ENCODE peak calls at places on chromosomes 6 and 20, in four cellular contexts. E is Peyer's patch, C is GM06990, D is dorsolateral prefrontal cortex. U is an unnamed sample.

GRCh38 chr6:143747347-143747842 is 69.6 kb downstream of the PHACTR2 start:
- DNase-seq in D (no peak), C (no peak), E (no peak), U (no peak)

GRCh38 chr6:1504465-1504864 is 105.2 kb upstream of the FOXC1 start:
- DNase-seq in E (no peak), C (no peak), D (no peak), U (no peak)

GRCh38 chr20:17622851-17623508 is 53.1 kb downstream of the DSTN start:
- DNase-seq in E (peak), D (no peak), C (no peak), U (no peak)

GRCh38 chr6:125746731-125747588 is 2.5 kb upstream of the HEY2 start:
- DNase-seq in D (peak), E (peak), C (peak), U (peak)

GRCh38 chr6:13924949-13925881 is at the start of gene RNF182:
- DNase-seq in C (no peak), D (no peak), E (no peak), U (no peak)

GRCh38 chr20:5041433-5041832 is 40.1 kb upstream of the SLC23A2 start:
- DNase-seq in C (peak), E (no peak), D (no peak), U (peak)

GRCh38 chr6:13485923-13486557 is 1.4 kb downstream of the GFOD1 start:
- DNase-seq in D (peak), C (peak), E (peak), U (peak)

GRCh38 chr6:143399176-143399575 is 51.3 kb downstream of the ADAT2 start:
- DNase-seq in E (no peak), D (no peak), C (no peak), U (no peak)

GRCh38 chr20:45946149-45946970 is 11.9 kb downstream of the PCIF1 start:
- DNase-seq in C (no peak), E (no peak), D (no peak), U (no peak)

GRCh38 chr6:98657764-98658163 is 176.6 kb upstream of the POU3F2 start:
- DNase-seq in C (no peak), D (no peak), E (no peak), U (peak)

GRCh38 chr6:14787274-14787673 is 458.6 kb upstream of the JARID2 start:
- DNase-seq in C (no peak), D (no peak), E (no peak), U (no peak)

GRCh38 chr6:40854592-40854991 is 184.4 kb downstream of the UNC5CL start:
- DNase-seq in D (no peak), E (no peak), C (no peak), U (no peak)

GRCh38 chr6:40848868-40849524 is 190.0 kb downstream of the UNC5CL start:
- DNase-seq in D (no peak), E (no peak), C (no peak), U (no peak)

GRCh38 chr6:40856271-40856670 is 182.8 kb downstream of the UNC5CL start:
- DNase-seq in C (no peak), E (no peak), D (no peak), U (no peak)

GRCh38 chr6:40855481-40855880 is 183.5 kb downstream of the UNC5CL start:
- DNase-seq in C (no peak), D (peak), E (no peak), U (no peak)

DNA sequence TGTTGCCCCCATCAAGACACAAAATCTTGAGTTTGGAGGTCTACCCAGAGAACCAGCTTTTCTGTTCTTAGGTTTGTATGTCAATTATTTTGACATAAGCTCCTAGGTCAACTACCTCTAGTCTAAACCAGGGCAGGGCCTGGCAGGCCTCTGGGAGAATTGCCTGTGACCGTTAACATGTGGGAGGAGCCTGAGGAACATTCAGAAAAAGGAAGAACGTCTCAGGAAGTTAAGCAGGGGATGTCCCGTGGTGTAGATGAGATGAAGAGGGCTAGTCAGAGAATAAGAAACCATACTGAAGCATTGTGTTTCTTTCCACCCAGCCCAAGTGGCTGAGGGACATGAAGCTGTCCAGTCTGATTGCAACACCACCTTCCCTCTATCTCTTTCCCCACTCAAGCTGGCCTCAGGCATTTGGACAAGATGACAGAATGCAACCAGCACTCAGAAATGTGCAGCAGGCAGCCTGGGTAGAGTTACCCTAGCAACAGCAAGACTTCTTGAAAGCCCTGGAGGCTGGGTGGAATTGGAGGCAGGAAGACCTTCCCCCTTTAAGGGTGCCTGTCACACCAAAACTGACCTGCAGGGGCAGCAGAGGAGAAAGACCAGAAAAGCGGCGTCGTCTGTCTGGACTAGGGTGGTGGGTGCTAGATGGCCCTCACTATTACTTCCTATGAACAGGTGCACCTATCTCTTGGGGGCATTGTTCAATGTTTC is 186.2 kb downstream of the UNC5CL start:
- DNase-seq in E (no peak), C (no peak), D (no peak), U (no peak)
- TF ChIP-seq CTCF in E (peak), C (peak), D (no peak), U (peak)

DNA sequence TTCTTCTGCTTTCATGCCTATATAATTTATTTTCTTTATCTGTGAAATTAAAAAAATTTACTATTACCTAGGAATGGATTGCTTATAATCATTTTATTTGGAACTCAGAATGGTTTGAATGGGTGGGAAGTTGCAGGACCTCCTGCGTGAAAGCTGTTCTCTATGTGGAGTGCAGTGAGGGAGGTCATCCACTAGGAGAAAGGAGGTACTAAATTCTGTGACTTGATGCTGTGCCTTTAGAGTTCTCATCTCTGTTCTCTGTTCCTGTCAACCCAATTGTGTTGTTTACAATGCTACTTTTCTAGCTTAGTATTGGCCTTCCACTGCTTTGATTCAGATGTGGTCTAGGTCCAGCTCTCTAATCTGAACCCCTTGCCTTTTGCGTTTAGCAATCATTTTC is 65.0 kb upstream of the HIVEP1 start:
- DNase-seq in D (no peak), E (no peak), C (no peak), U (no peak)
- TF ChIP-seq CTCF in D (no peak), E (peak), C (peak), U (peak)

GRCh38 chr6:128167552-128167951 is 266.7 kb upstream of the THEMIS start:
- DNase-seq in C (no peak), D (no peak), E (no peak), U (no peak)

GRCh38 chr6:128164254-128164653 is 263.4 kb upstream of the THEMIS start:
- DNase-seq in D (no peak), E (no peak), C (no peak), U (no peak)

GRCh38 chr6:128171182-128171581 is 270.3 kb upstream of the THEMIS start:
- DNase-seq in D (no peak), C (no peak), E (no peak), U (no peak)

GRCh38 chr6:128172752-128173151 is 271.9 kb upstream of the THEMIS start:
- DNase-seq in C (no peak), D (no peak), E (no peak), U (no peak)

GRCh38 chr6:128168244-128168643 is 267.4 kb upstream of the THEMIS start:
- DNase-seq in E (no peak), D (no peak), C (no peak), U (no peak)
- TF ChIP-seq CTCF in E (no peak), D (no peak), C (no peak), U (no peak)

DNA sequence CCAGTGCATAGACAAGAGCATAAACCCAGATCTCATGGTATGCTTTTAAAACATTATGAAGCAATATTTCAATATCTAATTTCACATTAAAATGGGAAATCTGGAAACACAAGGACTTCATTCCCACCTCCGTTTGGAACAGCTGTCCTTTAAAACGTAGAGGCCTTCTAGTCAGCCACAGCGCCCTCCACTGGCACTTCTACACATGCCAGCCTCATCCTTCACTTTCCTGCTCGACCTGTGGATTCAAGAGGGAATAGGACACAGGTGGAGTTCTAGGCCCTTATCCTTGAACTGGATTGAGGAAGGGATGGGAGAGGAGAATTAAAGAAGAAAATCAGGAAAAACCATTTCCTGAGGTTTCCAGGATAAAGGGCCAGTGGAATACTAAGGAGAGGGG is 85.6 kb downstream of the LYRM4 start:
- DNase-seq in E (no peak), C (no peak), D (no peak), U (peak)
- TF ChIP-seq CTCF in E (no peak), C (peak), D (peak), U (peak)

DNA sequence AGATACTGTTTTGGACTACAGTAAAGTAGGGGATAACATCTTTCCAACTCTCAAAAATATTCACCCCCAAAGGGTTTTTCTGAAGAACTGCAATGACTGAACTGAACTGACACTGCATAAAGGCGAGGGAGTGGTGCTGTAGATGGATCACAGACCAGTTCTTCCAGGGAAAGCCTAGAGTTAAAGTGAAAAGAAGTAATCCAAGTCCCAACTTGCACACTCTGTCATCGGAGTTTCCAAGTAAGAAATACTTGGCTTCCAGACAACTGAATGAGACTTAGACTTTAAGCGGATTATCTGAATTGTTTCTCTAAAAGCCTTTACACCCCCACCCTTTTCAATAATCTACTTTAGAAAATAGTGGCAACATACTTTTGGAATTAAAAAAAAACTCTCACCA is 134.1 kb upstream of the PREP start:
- DNase-seq in D (no peak), E (no peak), C (no peak), U (no peak)
- TF ChIP-seq CTCF in D (no peak), E (no peak), C (no peak), U (no peak)

DNA sequence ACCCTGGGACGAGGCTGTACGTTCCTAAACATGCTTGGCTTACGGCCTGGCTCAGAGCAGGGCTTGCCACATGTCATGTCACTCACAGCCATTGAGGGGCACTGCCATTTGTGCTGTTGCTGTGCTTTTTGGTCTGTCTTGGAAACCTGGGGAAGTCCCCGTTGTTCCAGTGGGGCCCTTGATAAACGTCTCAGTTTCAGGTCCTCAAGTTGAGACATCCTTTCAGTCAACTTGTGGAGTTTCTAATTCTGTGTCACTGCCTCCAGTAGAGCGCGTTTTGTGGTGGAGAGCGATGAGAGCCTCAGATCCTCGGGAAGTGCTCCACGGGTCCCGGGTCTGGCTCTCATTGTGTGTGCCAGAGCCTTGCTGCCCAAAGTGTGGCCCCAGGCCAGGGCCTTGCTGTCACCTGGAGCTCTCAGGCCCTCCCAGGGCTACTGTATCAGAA is 43.0 kb upstream of the CCR6 start:
- DNase-seq in C (peak), E (no peak), D (no peak), U (no peak)
- TF ChIP-seq CTCF in C (peak), E (peak), D (no peak), U (no peak)

GRCh38 chr20:25195014-25195961 is at the start of gene ENTPD6:
- DNase-seq in D (peak), C (peak), E (peak), U (peak)
- TF ChIP-seq CTCF in D (peak), C (no peak), E (peak), U (no peak)

DNA sequence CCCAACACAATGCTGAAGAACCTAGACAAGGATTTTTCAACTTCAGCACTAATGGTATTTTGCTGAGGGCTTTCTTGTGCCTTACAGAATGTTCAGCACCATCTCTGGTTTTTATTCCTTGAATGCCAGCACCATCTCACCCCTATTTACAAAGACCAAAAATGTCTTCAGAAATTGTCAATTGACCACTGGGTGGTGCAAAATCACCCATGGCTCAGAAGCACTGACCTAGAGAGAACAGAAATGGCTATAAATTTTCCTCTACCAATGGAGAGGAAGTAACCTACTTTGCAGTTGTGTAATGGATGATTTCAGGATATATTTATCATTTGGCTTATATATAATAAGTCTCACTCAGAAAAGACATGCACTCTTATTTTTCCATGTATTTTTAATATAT is 431.0 kb upstream of the IRAK1BP1 start:
- DNase-seq in D (no peak), E (no peak), C (no peak), U (no peak)
- TF ChIP-seq CTCF in D (no peak), E (peak), C (peak), U (peak)

U was measured in neural crest cell.